ENCODE peak calls at places on chromosome 4, in seven cellular contexts. E, X, I, T, F, J and O are unnamed samples.

GRCh38 chr4:85837334-85837733 is 362.4 kb downstream of the ARHGAP24 start:
- DNase-seq in E (no peak), X (no peak), I (no peak), T (no peak), F (no peak), J (no peak), O (no peak)

GRCh38 chr4:182231503-182231902 is 11.7 kb upstream of the TENM3 start:
- DNase-seq in E (no peak), X (no peak), I (no peak), T (no peak), F (no peak), J (no peak), O (no peak)

GRCh38 chr4:22192302-22192645 is 243.7 kb upstream of the KCNIP4 start:
- DNase-seq in E (no peak), X (no peak), I (no peak), T (no peak), F (no peak), J (no peak), O (no peak)

GRCh38 chr4:6582889-6583504 is 8.0 kb downstream of the MAN2B2 start:
- DNase-seq in E (no peak), X (peak; percentile 6), I (no peak), T (no peak), F (peak; percentile 19), J (no peak), O (peak; percentile 91)

GRCh38 chr4:103018391-103019318 is 850 bp downstream of the SLC9B1 start:
- DNase-seq in E (no peak), X (peak; percentile 2), I (peak; percentile 8), T (no peak), F (peak; percentile 1), J (no peak), O (peak; percentile 24)

GRCh38 chr4:16794816-16795445 is 103.5 kb downstream of the LDB2 start:
- DNase-seq in E (peak; percentile 10), X (peak; percentile 47), I (peak; percentile 56), T (no peak), F (peak; percentile 66), J (peak; percentile 74), O (peak; percentile 51)

GRCh38 chr4:75514949-75515612 is 808 bp downstream of the THAP6 start:
- DNase-seq in E (no peak), X (no peak), I (no peak), T (no peak), F (no peak), J (no peak), O (peak; percentile 42)

GRCh38 chr4:168832746-168833575 is 177.1 kb downstream of the CBR4 start:
- DNase-seq in E (no peak), X (no peak), I (peak; percentile 51), T (no peak), F (peak; percentile 45), J (peak; percentile 71), O (no peak)

GRCh38 chr4:17511950-17512795 is at the start of gene QDPR:
- DNase-seq in E (peak; percentile 67), X (peak; percentile 65), I (peak; percentile 89), T (peak; percentile 61), F (peak; percentile 84), J (peak; percentile 83), O (peak; percentile 86)

GRCh38 chr4:94636004-94636403 is 121.8 kb upstream of the BMPR1B start:
- DNase-seq in E (no peak), X (no peak), I (no peak), T (no peak), F (no peak), J (no peak), O (no peak)

GRCh38 chr4:144748814-144749555 is 103.0 kb downstream of the HHIP start:
- DNase-seq in E (no peak), X (no peak), I (no peak), T (no peak), F (no peak), J (no peak), O (no peak)

GRCh38 chr4:138182838-138183426 is 59.2 kb downstream of the SLC7A11 start:
- DNase-seq in E (no peak), X (no peak), I (no peak), T (peak; percentile 64), F (peak; percentile 43), J (no peak), O (peak; percentile 73)

GRCh38 chr4:132328761-132329160 is 820.3 kb upstream of the PCDH10 start:
- DNase-seq in E (no peak), X (no peak), I (no peak), T (no peak), F (no peak), J (no peak), O (no peak)

GRCh38 chr4:140568507-140569306 is at the start of gene UCP1:
- DNase-seq in E (no peak), X (no peak), I (peak; percentile 49), T (no peak), F (peak; percentile 13), J (peak; percentile 73), O (no peak)

GRCh38 chr4:119666653-119667091 is 38.1 kb upstream of the PDE5A start:
- DNase-seq in E (no peak), X (no peak), I (no peak), T (no peak), F (no peak), J (no peak), O (no peak)

GRCh38 chr4:6608758-6609414 is 31.6 kb upstream of the MRFAP1 start:
- DNase-seq in E (no peak), X (peak; percentile 32), I (no peak), T (no peak), F (no peak), J (peak; percentile 58), O (no peak)

GRCh38 chr4:47383829-47384427 is 79.6 kb downstream of the COMMD8 start:
- DNase-seq in E (no peak), X (peak; percentile 6), I (no peak), T (peak; percentile 51), F (peak; percentile 44), J (no peak), O (peak; percentile 52)

GRCh38 chr4:183444953-183445543 is 612 bp downstream of the CDKN2AIP start:
- DNase-seq in E (no peak), X (no peak), I (no peak), T (peak; percentile 17), F (peak; percentile 31), J (no peak), O (peak; percentile 70)

GRCh38 chr4:144809056-144809640 is 163.2 kb downstream of the HHIP start:
- DNase-seq in E (no peak), X (no peak), I (no peak), T (no peak), F (no peak), J (peak; percentile 46), O (no peak)

GRCh38 chr4:40681600-40682297 is 52.1 kb upstream of the RBM47 start:
- DNase-seq in E (no peak), X (no peak), I (no peak), T (no peak), F (no peak), J (no peak), O (no peak)

GRCh38 chr4:108383157-108383556 is 214.4 kb upstream of the LEF1 start:
- DNase-seq in E (no peak), X (no peak), I (no peak), T (no peak), F (no peak), J (no peak), O (no peak)

GRCh38 chr4:126697748-126698147 is 935.0 kb upstream of the INTU start:
- DNase-seq in E (no peak), X (no peak), I (no peak), T (no peak), F (peak; percentile 64), J (no peak), O (no peak)

GRCh38 chr4:72505314-72505744 is 63.7 kb downstream of the ADAMTS3 start:
- DNase-seq in E (no peak), X (no peak), I (peak; percentile 23), T (peak; percentile 30), F (peak; percentile 61), J (peak; percentile 66), O (peak; percentile 40)

GRCh38 chr4:3407930-3408792 is 33.6 kb upstream of the HGFAC start:
- DNase-seq in E (no peak), X (no peak), I (no peak), T (no peak), F (no peak), J (peak; percentile 20), O (no peak)

GRCh38 chr4:140256941-140257340 is 103.0 kb upstream of the MAML3 start:
- DNase-seq in E (no peak), X (no peak), I (no peak), T (no peak), F (peak; percentile 85), J (no peak), O (no peak)

GRCh38 chr4:17029964-17030363 is 131.5 kb upstream of the LDB2 start:
- DNase-seq in E (no peak), X (no peak), I (no peak), T (no peak), F (no peak), J (no peak), O (no peak)

GRCh38 chr4:158172558-158173258 is at the start of gene GASK1B:
- DNase-seq in E (no peak), X (no peak), I (peak; percentile 35), T (no peak), F (peak; percentile 69), J (peak; percentile 43), O (peak; percentile 73)

GRCh38 chr4:5566991-5567390 is 141.4 kb downstream of the EVC2 start:
- DNase-seq in E (no peak), X (no peak), I (no peak), T (no peak), F (no peak), J (no peak), O (no peak)

GRCh38 chr4:3834921-3835521 is 68.8 kb downstream of the ADRA2C start:
- DNase-seq in E (no peak), X (no peak), I (no peak), T (no peak), F (no peak), J (no peak), O (peak; percentile 43)

GRCh38 chr4:109574443-109574850 is 14.4 kb downstream of the MCUB start:
- DNase-seq in E (no peak), X (peak; percentile 16), I (no peak), T (no peak), F (no peak), J (no peak), O (peak; percentile 42)

GRCh38 chr4:105432438-105432837 is 41.4 kb downstream of the PPA2 start:
- DNase-seq in E (no peak), X (no peak), I (no peak), T (no peak), F (no peak), J (no peak), O (no peak)

GRCh38 chr4:82866706-82867385 is 24.1 kb downstream of the SEC31A start:
- DNase-seq in E (no peak), X (no peak), I (no peak), T (no peak), F (peak; percentile 61), J (no peak), O (no peak)

GRCh38 chr4:5638976-5639375 is 69.4 kb downstream of the EVC2 start:
- DNase-seq in E (no peak), X (no peak), I (no peak), T (no peak), F (peak; percentile 86), J (no peak), O (no peak)